ENCODE peak calls at places on chromosomes 3 and 15, in seven cellular contexts. O, I, E, D, G, Q and B are unnamed samples. For H3K4me1, the result is how much of the 10 kb centered on the place peaks cover.

GRCh38 chr15:56832125-56832524 is 86.3 kb upstream of the TCF12 start:
- DNase-seq in E (peak), Q (no peak), G (peak), I (no peak), D (no peak), O (peak), B (peak)

GRCh38 chr3:166187237-166187636 is 350.0 kb upstream of the BCHE start:
- DNase-seq in G (no peak), Q (no peak), D (no peak), E (no peak), I (no peak), O (no peak), B (no peak)

GRCh38 chr3:24086597-24087369 is 141.7 kb downstream of the NR1D2 start:
- DNase-seq in E (no peak), D (peak), I (no peak), O (peak), G (no peak), Q (no peak), B (no peak)

GRCh38 chr3:59423707-59424106 is 373.9 kb upstream of the CFAP20DC start:
- DNase-seq in E (no peak), G (no peak), I (no peak), O (no peak), D (no peak), Q (no peak), B (no peak)

GRCh38 chr3:52327486-52328290 is 11.6 kb downstream of the DNAH1 start:
- DNase-seq in I (no peak), E (no peak), Q (no peak), G (no peak), D (peak), O (no peak), B (no peak)

GRCh38 chr15:80234883-80235282 is 17.1 kb downstream of the CTXND1 start:
- DNase-seq in G (no peak), D (no peak), I (peak), Q (peak), E (peak), O (peak), B (no peak)

GRCh38 chr3:98733055-98733777 is 29.9 kb upstream of the ST3GAL6 start:
- DNase-seq in O (peak), G (peak), E (peak), I (no peak), Q (no peak), D (peak), B (no peak)

GRCh38 chr15:86444527-86444926 is 364.9 kb downstream of the AGBL1 start:
- DNase-seq in O (no peak), I (no peak), E (no peak), D (no peak), G (no peak), Q (no peak), B (no peak)

GRCh38 chr3:65894679-65895078 is 144.0 kb downstream of the MAGI1 start:
- DNase-seq in E (no peak), O (peak), D (no peak), Q (no peak), I (no peak), G (no peak), B (no peak)

GRCh38 chr15:70775160-70775559 is 11.8 kb upstream of the UACA start:
- DNase-seq in E (no peak), D (no peak), O (peak), I (no peak), G (no peak), Q (peak), B (no peak)

GRCh38 chr3:59185586-59186381 is 136.0 kb upstream of the CFAP20DC start:
- DNase-seq in I (no peak), O (peak), Q (no peak), D (no peak), E (no peak), G (no peak), B (no peak)

GRCh38 chr3:153166206-153166605 is 4.2 kb downstream of the RAP2B start:
- DNase-seq in E (no peak), G (no peak), D (no peak), O (no peak), I (no peak), Q (no peak), B (no peak)

GRCh38 chr3:159829056-159829995 is 159.3 kb upstream of the IL12A start:
- DNase-seq in I (no peak), G (no peak), E (peak), O (peak), Q (no peak), D (peak), B (peak)

GRCh38 chr3:190125669-190126068 is 5.0 kb upstream of the P3H2 start:
- DNase-seq in D (no peak), Q (no peak), E (no peak), O (no peak), I (no peak), G (no peak), B (no peak)

GRCh38 chr15:86347245-86347644 is 267.6 kb downstream of the AGBL1 start:
- DNase-seq in D (no peak), Q (no peak), O (no peak), E (no peak), G (no peak), I (no peak), B (no peak)

GRCh38 chr3:11580645-11581044 is 63.1 kb downstream of the VGLL4 start:
- DNase-seq in G (no peak), Q (no peak), O (peak), D (no peak), I (no peak), E (no peak), B (no peak)

GRCh38 chr15:98904466-98905048 is 103.0 kb downstream of the PGPEP1L start:
- DNase-seq in Q (no peak), O (peak), E (peak), G (no peak), D (peak), I (no peak), B (no peak)

GRCh38 chr15:35043380-35044095 is 41.6 kb downstream of the NANOGP8 start:
- DNase-seq in I (no peak), D (no peak), G (no peak), E (no peak), Q (no peak), O (no peak), B (no peak)

GRCh38 chr3:58116161-58116955 is 94.4 kb downstream of the DNASE1L3 start:
- DNase-seq in G (no peak), O (no peak), E (no peak), I (peak), D (no peak), Q (no peak), B (no peak)

GRCh38 chr3:45180051-45180450 is 33.9 kb upstream of the CDCP1 start:
- DNase-seq in G (no peak), E (no peak), Q (peak), I (no peak), D (no peak), O (peak), B (peak)

GRCh38 chr3:14598143-14598569 is 53.4 kb upstream of the CCDC174 start:
- DNase-seq in O (peak), D (no peak), Q (no peak), I (peak), G (no peak), E (no peak), B (no peak)

GRCh38 chr3:108175352-108175751 is 46.9 kb downstream of the IFT57 start:
- DNase-seq in E (no peak), G (no peak), D (no peak), O (no peak), I (no peak), Q (no peak), B (no peak)

GRCh38 chr3:174620855-174621457 is 238.2 kb upstream of the NAALADL2 start:
- DNase-seq in I (no peak), D (no peak), Q (no peak), O (no peak), E (no peak), G (no peak), B (no peak)

GRCh38 chr3:139585820-139586219 is 46.3 kb upstream of the RBP1 start:
- DNase-seq in I (no peak), E (no peak), G (no peak), D (no peak), O (no peak), Q (no peak), B (no peak)

GRCh38 chr15:99537344-99537743 is 28.4 kb upstream of the MEF2A start:
- DNase-seq in I (no peak), Q (no peak), O (peak), E (no peak), G (no peak), D (no peak), B (no peak)

GRCh38 chr3:139758654-139759291 is 81.0 kb upstream of the NMNAT3 start:
- DNase-seq in I (no peak), D (no peak), E (no peak), Q (peak), G (no peak), O (peak), B (no peak)

GRCh38 chr15:89122532-89123525 is 34.6 kb downstream of the ABHD2 start:
- DNase-seq in G (no peak), E (no peak), D (no peak), Q (no peak), O (no peak), I (no peak), B (no peak)

GRCh38 chr3:39808467-39809180 is 785 bp upstream of the MYRIP start:
- DNase-seq in E (peak), G (no peak), Q (no peak), I (no peak), O (peak), D (peak), B (no peak)

GRCh38 chr3:126885425-126885824 is 97.5 kb upstream of the PLXNA1 start:
- DNase-seq in Q (no peak), O (no peak), D (no peak), E (no peak), G (no peak), I (no peak), B (no peak)

GRCh38 chr15:71921191-71921590 is 110.8 kb downstream of the NR2E3 start:
- DNase-seq in I (no peak), G (no peak), E (no peak), O (no peak), Q (no peak), D (no peak), B (no peak)

GRCh38 chr15:69610264-69610663 is 157.6 kb downstream of the RPLP1 start:
- DNase-seq in D (no peak), E (no peak), Q (no peak), G (no peak), I (no peak), O (peak), B (no peak)

GRCh38 chr3:38111696-38112377 is 25.1 kb downstream of the ACAA1 start:
- DNase-seq in O (no peak), E (peak), Q (no peak), D (no peak), G (no peak), I (no peak), B (no peak)

GRCh38 chr15:30978328-30978727 is 13.1 kb downstream of the MTMR10 start:
- DNase-seq in O (no peak), Q (no peak), I (no peak), E (no peak), D (no peak), G (no peak), B (no peak)

GRCh38 chr15:68279218-68279533 is 1.6 kb downstream of the FEM1B start:
- DNase-seq in O (peak), Q (no peak), G (no peak), E (no peak), D (no peak), I (no peak), B (no peak)

GRCh38 chr15:29968099-29968892 is 114.5 kb upstream of the GOLGA8J start:
- DNase-seq in D (no peak), G (no peak), E (no peak), Q (no peak), O (peak), I (no peak), B (no peak)

GRCh38 chr15:67116742-67117141 is 51.3 kb downstream of the SMAD3 start:
- DNase-seq in E (no peak), Q (no peak), I (no peak), O (no peak), G (no peak), D (peak), B (no peak)

GRCh38 chr15:99345832-99346462 is 94.7 kb downstream of the LRRC28 start:
- DNase-seq in D (no peak), O (no peak), I (no peak), Q (no peak), G (no peak), E (no peak), B (no peak)

GRCh38 chr15:48131324-48131723 is 10.5 kb downstream of the SLC24A5 start:
- DNase-seq in G (no peak), D (no peak), I (no peak), Q (no peak), O (no peak), E (no peak), B (no peak)

GRCh38 chr15:49063402-49064280 is 17.4 kb upstream of the SECISBP2L start:
- DNase-seq in I (no peak), E (no peak), D (no peak), O (no peak), Q (no peak), G (no peak), B (no peak)

GRCh38 chr3:48595526-48596121 is 495 bp upstream of the COL7A1 start:
- DNase-seq in O (peak), I (no peak), D (peak), G (peak), Q (peak), E (peak), B (peak)

GRCh38 chr3:17972030-17972429 is 229.6 kb upstream of the TBC1D5 start:
- DNase-seq in G (no peak), E (no peak), O (no peak), I (no peak), D (no peak), Q (no peak), B (no peak)
- H3K4me1 ChIP-seq in G (under half), E (under half), O (under half), I (under half), D (under half), Q (under half), B (under half)

GRCh38 chr3:186318135-186318534 is 43.9 kb downstream of the DGKG start:
- DNase-seq in Q (no peak), I (no peak), E (no peak), G (no peak), O (no peak), D (peak), B (no peak)
- H3K4me1 ChIP-seq in Q (under half), I (under half), E (under half), G (under half), O (under half), D (under half), B (under half)

GRCh38 chr15:64133619-64134018 is 17.9 kb upstream of the SNX22 start:
- DNase-seq in Q (no peak), I (no peak), G (no peak), D (no peak), E (no peak), O (no peak), B (no peak)
- H3K4me1 ChIP-seq in Q (under half), I (under half), G (under half), D (under half), E (under half), O (under half), B (under half)

DNA sequence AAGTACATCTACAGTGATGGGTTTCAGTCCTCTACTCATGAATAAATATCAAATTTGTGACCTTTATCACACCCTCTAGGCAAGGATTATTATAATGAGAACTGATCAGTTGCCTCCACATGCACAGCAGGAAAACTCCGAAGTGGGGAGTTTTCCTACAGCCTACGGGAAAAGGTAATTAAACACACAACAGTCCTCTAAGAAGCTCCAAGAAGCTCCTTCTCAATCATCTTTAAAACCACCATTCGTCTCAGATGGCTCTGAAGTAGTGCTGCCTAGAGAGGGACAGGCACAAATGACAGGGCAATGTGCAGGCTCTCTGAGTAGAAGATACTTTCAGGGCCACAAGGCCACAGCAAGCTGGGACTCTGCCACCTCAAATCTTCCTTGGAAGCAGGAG is 32.3 kb downstream of the MB21D2 start:
- DNase-seq in I (no peak), G (no peak), O (no peak), Q (no peak), D (no peak), E (no peak), B (no peak)
- H3K4me1 ChIP-seq in I (under half), G (under half), O (under half), Q (half or more), D (half or more), E (under half), B (under half)

DNA sequence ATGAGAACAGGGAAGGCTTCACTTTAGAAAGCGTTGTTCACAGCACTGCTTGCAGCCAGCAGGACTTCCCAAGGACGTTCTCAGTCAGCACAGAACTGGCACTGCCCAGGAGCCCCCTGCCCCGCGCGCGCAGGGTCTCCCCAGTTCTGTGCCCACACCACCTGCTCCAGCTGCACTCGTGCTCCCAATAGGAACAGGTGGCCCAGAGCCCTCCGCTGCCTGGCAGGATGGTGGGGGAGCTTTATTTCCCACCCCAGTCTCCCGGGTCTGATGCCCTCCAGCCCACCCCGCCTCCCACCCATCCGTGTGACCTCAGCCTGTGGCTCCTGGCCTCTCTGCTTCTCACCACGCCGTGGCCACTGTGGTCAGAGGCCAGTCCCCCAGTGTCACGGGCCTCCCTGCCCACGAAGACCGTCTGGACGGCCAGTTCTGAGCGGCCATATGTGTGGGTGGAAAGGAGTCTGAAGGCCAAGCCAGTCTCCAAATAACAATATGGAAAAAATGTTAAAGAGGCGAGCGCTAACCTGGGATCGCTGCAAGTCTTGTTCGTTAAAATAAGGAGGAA is 54.5 kb upstream of the PCSK6 start:
- DNase-seq in D (no peak), I (no peak), O (no peak), G (no peak), E (no peak), Q (no peak), B (no peak)
- H3K4me1 ChIP-seq in D (under half), I (under half), O (under half), G (under half), E (under half), Q (under half), B (under half)

GRCh38 chr3:125144653-125145314 is 67.8 kb downstream of the SLC12A8 start:
- DNase-seq in E (no peak), D (no peak), O (no peak), G (no peak), Q (no peak), I (no peak), B (no peak)
- H3K4me1 ChIP-seq in E (under half), D (under half), O (half or more), G (under half), Q (under half), I (under half), B (under half)

DNA sequence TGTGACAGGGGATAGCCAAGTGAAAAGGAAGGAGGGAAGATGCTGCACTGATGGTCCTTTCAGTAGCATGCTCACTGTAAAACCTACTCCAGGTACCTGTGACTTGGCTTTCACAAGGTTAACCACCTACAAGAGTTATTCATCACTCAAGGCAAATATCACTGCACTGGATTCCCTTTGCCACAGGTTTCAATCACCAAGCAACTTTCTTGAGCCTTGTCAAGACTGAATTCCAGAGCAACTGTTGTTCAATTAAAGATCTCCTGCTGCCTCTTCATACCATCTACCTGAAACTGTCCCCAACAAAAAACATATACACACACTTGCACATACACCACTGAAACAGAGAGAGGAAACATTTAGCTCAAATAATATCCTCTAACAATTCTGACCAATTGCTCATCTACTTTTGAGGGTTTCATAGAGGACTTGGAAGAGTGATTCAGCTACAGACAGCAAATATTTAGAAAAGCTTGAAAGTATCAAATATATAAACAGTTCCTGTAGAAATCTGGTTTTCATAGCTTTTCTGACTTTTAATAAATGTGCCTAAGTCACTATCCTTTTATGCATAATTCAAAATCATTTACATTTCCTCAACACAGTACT is 6.5 kb downstream of the IGF2BP2 start:
- DNase-seq in G (no peak), E (no peak), I (no peak), D (no peak), Q (no peak), O (peak), B (no peak)
- H3K4me1 ChIP-seq in G (under half), E (under half), I (under half), D (half or more), Q (under half), O (half or more), B (under half)

GRCh38 chr15:51137024-51137423 is 42.3 kb upstream of the TNFAIP8L3 start:
- DNase-seq in E (no peak), D (no peak), Q (no peak), G (no peak), I (no peak), O (no peak), B (no peak)
- H3K4me1 ChIP-seq in E (under half), D (under half), Q (under half), G (under half), I (under half), O (under half), B (under half)

GRCh38 chr15:63517202-63517601 is 12.8 kb downstream of the USP3 start:
- DNase-seq in G (no peak), O (no peak), E (no peak), I (no peak), Q (no peak), D (no peak), B (no peak)
- H3K4me1 ChIP-seq in G (under half), O (half or more), E (half or more), I (half or more), Q (under half), D (half or more), B (half or more)

DNA sequence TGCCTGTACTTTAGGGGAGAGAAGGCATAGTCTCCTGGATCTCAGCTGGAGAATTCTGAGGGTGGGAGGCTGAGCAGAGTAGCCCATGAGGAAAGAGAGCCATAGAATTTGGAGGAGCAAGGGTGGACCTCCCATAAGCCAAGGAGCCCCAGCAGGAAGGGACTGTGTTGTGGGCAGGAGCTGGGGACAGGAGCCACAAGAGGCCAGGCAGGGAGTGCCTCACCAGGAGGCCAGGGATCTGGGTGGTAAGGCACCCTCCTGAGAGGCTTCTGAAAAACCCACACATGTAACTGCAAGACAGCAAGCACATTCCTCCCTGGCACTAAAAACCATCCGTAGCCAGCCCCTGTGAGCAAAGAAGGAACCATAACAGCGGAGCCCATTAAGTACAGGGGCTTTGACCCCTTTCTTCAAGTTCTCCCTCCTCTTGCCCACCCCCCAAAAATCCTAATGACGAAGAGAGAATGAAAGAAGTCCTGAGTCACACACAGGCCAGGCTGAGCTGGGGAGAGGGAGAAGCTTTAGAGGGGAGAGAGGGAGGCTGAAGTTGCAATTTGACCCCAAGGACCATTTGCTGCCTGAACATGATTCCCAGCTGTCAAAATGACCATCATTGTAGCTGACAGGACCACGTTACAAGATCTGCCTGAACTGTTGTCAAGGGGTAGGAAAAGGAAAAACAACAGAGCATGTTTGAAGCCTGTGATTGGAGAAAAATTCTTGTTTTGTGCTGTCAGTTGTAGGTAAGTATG is 82.6 kb downstream of the TRIM42 start:
- DNase-seq in E (no peak), O (no peak), G (no peak), I (no peak), D (no peak), Q (no peak), B (no peak)
- H3K4me1 ChIP-seq in E (under half), O (under half), G (under half), I (under half), D (under half), Q (under half), B (under half)